ENCODE peak calls at places on chromosome X, in seven cellular contexts. W is mesothelial cell of epicardium; V is upper lobe of right lung; O is HT-29; H is activated CD8-positive, alpha-beta memory T cell treated with anti-CD3 and anti-CD28 coated beads, Interleukin-2, amount 50 U/mL, for 48 hours; T is stimulated activated CD4-positive, alpha-beta T cell treated with anti-CD3 and anti-CD28 coated beads, Interleukin-12 subunit alpha, Interleukin-12 subunit beta, amount 100 ng/mL, for 4 hours; D is HFFc6. N is an unnamed sample.

GRCh38 chrX:48600226-48600625 is 2.9 kb downstream of the WDR13 start:
- DNase-seq in D (no peak), W (no peak), T (no peak), V (no peak), O (no peak), H (no peak), N (no peak)

GRCh38 chrX:94455782-94456181 is 781.8 kb downstream of the FAM133A start:
- DNase-seq in H (no peak), T (no peak), O (no peak), D (no peak), W (no peak), V (no peak), N (no peak)

GRCh38 chrX:104854188-104854587 is 288.2 kb downstream of the IL1RAPL2 start:
- DNase-seq in W (no peak), H (no peak), D (no peak), O (no peak), T (no peak), V (no peak), N (no peak)

GRCh38 chrX:12292996-12293765 is 154.9 kb downstream of the FRMPD4 start:
- DNase-seq in D (peak; percentile 52), V (no peak), W (no peak), H (no peak), O (no peak), T (no peak), N (no peak)

GRCh38 chrX:106467943-106468342 is 143.8 kb upstream of the RADX start:
- DNase-seq in V (no peak), H (no peak), O (no peak), W (no peak), D (no peak), T (no peak), N (no peak)

GRCh38 chrX:54208531-54208930 is 25.5 kb upstream of the FAM120C start:
- DNase-seq in V (no peak), T (no peak), H (no peak), O (no peak), W (no peak), D (no peak), N (no peak)

GRCh38 chrX:129233791-129234190 is 289.5 kb downstream of the SMARCA1 start:
- DNase-seq in W (no peak), H (no peak), V (no peak), O (no peak), T (no peak), D (no peak), N (no peak)

GRCh38 chrX:3526084-3526483 is 179.6 kb upstream of the MXRA5 start:
- DNase-seq in W (no peak), O (no peak), H (no peak), V (no peak), D (peak; percentile 47), T (no peak), N (no peak)

GRCh38 chrX:16445166-16445752 is 204.7 kb upstream of the S100G start:
- DNase-seq in T (peak; percentile 10), O (peak; percentile 39), H (peak; percentile 48), D (peak; percentile 3), V (no peak), W (no peak), N (no peak)

GRCh38 chrX:2502668-2503519 is 2.1 kb upstream of the DHRSX start:
- DNase-seq in D (peak; percentile 33), T (no peak), O (no peak), V (no peak), H (peak; percentile 37), W (no peak), N (no peak)

GRCh38 chrX:74426071-74426470 is 4.8 kb downstream of the SLC16A2 start:
- DNase-seq in H (no peak), T (no peak), V (no peak), W (no peak), D (no peak), O (no peak), N (no peak)

GRCh38 chrX:21738145-21738949 is 19.6 kb downstream of the SMPX start:
- DNase-seq in V (no peak), T (no peak), O (no peak), D (no peak), W (no peak), H (no peak), N (no peak)

GRCh38 chrX:11480626-11481025 is 185.1 kb downstream of the ARHGAP6 start:
- DNase-seq in T (no peak), V (no peak), W (no peak), D (no peak), H (no peak), O (no peak), N (no peak)

GRCh38 chrX:137313627-137314026 is 252.3 kb upstream of the ZIC3 start:
- DNase-seq in H (no peak), O (no peak), T (no peak), D (no peak), W (no peak), V (no peak), N (no peak)

GRCh38 chrX:118370921-118371624 is 25.2 kb downstream of the WDR44 start:
- DNase-seq in O (no peak), W (no peak), V (no peak), T (no peak), H (no peak), D (peak; percentile 49), N (no peak)

GRCh38 chrX:33014086-33014485 is 197.3 kb downstream of the DMD start:
- DNase-seq in D (no peak), O (no peak), V (no peak), W (no peak), H (no peak), T (no peak), N (no peak)

GRCh38 chrX:73812256-73812655 is 249.3 kb downstream of the CHIC1 start:
- DNase-seq in W (no peak), T (no peak), D (no peak), O (no peak), H (no peak), V (no peak), N (no peak)

GRCh38 chrX:85111347-85111746 is 107.7 kb downstream of the APOOL start:
- DNase-seq in H (no peak), T (no peak), V (no peak), D (no peak), W (no peak), O (peak; percentile 57), N (no peak)

GRCh38 chrX:115452256-115452655 is 108.7 kb upstream of the PLS3 start:
- DNase-seq in W (no peak), H (no peak), V (no peak), T (no peak), O (no peak), D (no peak), N (no peak)

GRCh38 chrX:39144323-39144722 is 343.1 kb downstream of the MID1IP1 start:
- DNase-seq in V (no peak), O (no peak), T (no peak), H (no peak), W (no peak), D (no peak), N (no peak)

GRCh38 chrX:107574054-107574683 is 54.1 kb upstream of the PRPS1 start:
- DNase-seq in O (no peak), D (peak; percentile 74), T (no peak), W (no peak), V (no peak), H (no peak), N (no peak)

GRCh38 chrX:40153335-40154221 is 55.8 kb upstream of the BCOR start:
- DNase-seq in T (peak; percentile 54), V (peak; percentile 76), D (no peak), H (no peak), W (no peak), O (no peak), N (no peak)

GRCh38 chrX:23729214-23729613 is 13.9 kb downstream of the ACOT9 start:
- DNase-seq in O (no peak), D (no peak), W (no peak), T (no peak), V (no peak), H (no peak), N (no peak)

GRCh38 chrX:71989768-71990167 is 79.1 kb downstream of the NHSL2 start:
- DNase-seq in T (no peak), O (no peak), V (no peak), D (no peak), H (no peak), W (no peak), N (no peak)

GRCh38 chrX:152896450-152896849 is 1.4 kb upstream of the ZNF185 start:
- DNase-seq in V (no peak), T (no peak), W (no peak), H (no peak), O (peak; percentile 50), D (peak; percentile 16), N (no peak)

GRCh38 chrX:129959493-129959832 is 23.0 kb upstream of the BCORL1 start:
- DNase-seq in T (no peak), H (no peak), W (no peak), O (no peak), D (no peak), V (no peak), N (no peak)

GRCh38 chrX:17725176-17725575 is 12.1 kb upstream of the SCML1 start:
- DNase-seq in H (no peak), D (no peak), O (no peak), W (no peak), V (no peak), T (no peak), N (no peak)

GRCh38 chrX:152960115-152960514 is 33.8 kb downstream of the PNMA5 start:
- DNase-seq in W (no peak), D (no peak), V (no peak), H (no peak), T (no peak), O (no peak), N (no peak)

GRCh38 chrX:21004835-21005234 is 369.4 kb upstream of the CNKSR2 start:
- DNase-seq in V (no peak), T (no peak), W (no peak), D (no peak), H (no peak), O (no peak), N (no peak)

GRCh38 chrX:66142351-66142750 is 21.7 kb upstream of the HEPH start:
- DNase-seq in W (no peak), V (no peak), O (no peak), D (no peak), H (no peak), T (no peak), N (no peak)

GRCh38 chrX:38664285-38664684 is 102.9 kb downstream of the TSPAN7 start:
- DNase-seq in O (peak; percentile 51), V (no peak), D (peak; percentile 16), H (no peak), W (no peak), T (no peak), N (no peak)

GRCh38 chrX:149487292-149487691 is 17.8 kb downstream of the IDS start:
- DNase-seq in W (no peak), V (no peak), O (peak; percentile 43), T (no peak), D (no peak), H (no peak), N (no peak)

GRCh38 chrX:10190367-10190766 is 33.6 kb downstream of the CLCN4 start:
- DNase-seq in H (no peak), O (peak; percentile 48), V (no peak), W (no peak), T (no peak), D (peak; percentile 55), N (no peak)

GRCh38 chrX:134692990-134693389 is 34.7 kb upstream of the PLAC1 start:
- DNase-seq in O (no peak), H (no peak), T (no peak), V (no peak), D (peak; percentile 28), W (no peak), N (no peak)

GRCh38 chrX:19682712-19683331 is 167.5 kb upstream of the MAP3K15 start:
- DNase-seq in T (peak; percentile 38), V (peak; percentile 61), D (peak; percentile 89), H (peak; percentile 78), W (no peak), O (peak; percentile 78), N (no peak)

GRCh38 chrX:49915352-49916222 is 6.8 kb upstream of the CLCN5 start:
- DNase-seq in D (peak; percentile 36), T (peak; percentile 20), W (no peak), H (no peak), O (peak; percentile 70), V (no peak), N (peak; percentile 13)

GRCh38 chrX:131067846-131068745 is 9.9 kb downstream of the ARHGAP36 start:
- DNase-seq in H (no peak), V (no peak), T (no peak), W (no peak), D (no peak), O (no peak), N (no peak)

GRCh38 chrX:111100191-111100590 is 4.2 kb downstream of the PAK3 start:
- DNase-seq in V (no peak), T (peak; percentile 7), H (peak; percentile 54), O (peak; percentile 66), D (peak; percentile 4), W (no peak), N (no peak)

N was measured in D721Med.